ENCODE peak calls at places on chromosomes 16 and 17, in four cellular contexts. One of them, this sample, is unnamed.

GRCh38 chr17:65556014-65556909 is 5.2 kb downstream of the AXIN2 start:
- DNase-seq in SK-N-SH: peak; percentile 81
- DNase-seq in GM12878: no peak
- DNase-seq in K562: peak; percentile 71
- DNase-seq in this sample: peak; percentile 93

GRCh38 chr17:42608692-42609181 is 437 bp downstream of the RETREG3 start:
- DNase-seq in GM12878: no peak
- DNase-seq in K562: no peak
- DNase-seq in SK-N-SH: no peak
- DNase-seq in this sample: no peak

GRCh38 chr17:4673986-4674770 is 29.8 kb downstream of the PELP1 start:
- DNase-seq in SK-N-SH: no peak
- DNase-seq in GM12878: no peak
- DNase-seq in K562: no peak
- DNase-seq in this sample: no peak

GRCh38 chr17:3954921-3955320 is 9.3 kb downstream of the ATP2A3 start:
- DNase-seq in K562: no peak
- DNase-seq in GM12878: no peak
- DNase-seq in SK-N-SH: peak; percentile 51
- DNase-seq in this sample: no peak

GRCh38 chr17:21354796-21355385 is 21.3 kb upstream of the KCNJ12 start:
- DNase-seq in GM12878: no peak
- DNase-seq in SK-N-SH: no peak
- DNase-seq in K562: no peak
- DNase-seq in this sample: no peak

GRCh38 chr17:16953347-16953746 is 18.6 kb downstream of the TNFRSF13B start:
- DNase-seq in SK-N-SH: no peak
- DNase-seq in K562: no peak
- DNase-seq in GM12878: no peak
- DNase-seq in this sample: no peak

GRCh38 chr16:15907863-15908478 is 19.6 kb upstream of the CEP20 start:
- DNase-seq in GM12878: peak; percentile 97
- DNase-seq in SK-N-SH: peak; percentile 31
- DNase-seq in K562: peak; percentile 88
- DNase-seq in this sample: peak; percentile 81

GRCh38 chr17:56038136-56038535 is 115.1 kb upstream of the ANKFN1 start:
- DNase-seq in K562: no peak
- DNase-seq in GM12878: no peak
- DNase-seq in SK-N-SH: no peak
- DNase-seq in this sample: no peak

GRCh38 chr17:81254955-81255717 is 16.0 kb downstream of the NDUFAF8 start:
- DNase-seq in K562: peak; percentile 43
- DNase-seq in SK-N-SH: no peak
- DNase-seq in GM12878: no peak
- DNase-seq in this sample: peak; percentile 74

GRCh38 chr16:88907768-88908167 is 41.3 kb upstream of the PABPN1L start:
- DNase-seq in GM12878: no peak
- DNase-seq in SK-N-SH: no peak
- DNase-seq in K562: no peak
- DNase-seq in this sample: no peak

GRCh38 chr16:35188288-35189155 is 1729.1 kb downstream of the TP53TG3F start:
- DNase-seq in GM12878: no peak
- DNase-seq in K562: peak; percentile 13
- DNase-seq in SK-N-SH: peak; percentile 63
- DNase-seq in this sample: no peak

GRCh38 chr16:89174877-89175276 is 3.3 kb downstream of the CDH15 start:
- DNase-seq in SK-N-SH: no peak
- DNase-seq in GM12878: no peak
- DNase-seq in K562: no peak
- DNase-seq in this sample: no peak

GRCh38 chr16:83920894-83921491 is 22.1 kb downstream of the MLYCD start:
- DNase-seq in GM12878: no peak
- DNase-seq in K562: no peak
- DNase-seq in SK-N-SH: no peak
- DNase-seq in this sample: no peak

GRCh38 chr16:4488486-4488967 is 12.3 kb downstream of the HMOX2 start:
- DNase-seq in GM12878: no peak
- DNase-seq in SK-N-SH: no peak
- DNase-seq in K562: no peak
- DNase-seq in this sample: no peak

GRCh38 chr17:64984776-64985521 is 65.7 kb upstream of the LRRC37A3 start:
- DNase-seq in SK-N-SH: no peak
- DNase-seq in K562: no peak
- DNase-seq in GM12878: no peak
- DNase-seq in this sample: no peak

GRCh38 chr17:8900626-8901585 is 33.4 kb upstream of the PIK3R6 start:
- DNase-seq in K562: peak; percentile 17
- DNase-seq in GM12878: peak; percentile 84
- DNase-seq in SK-N-SH: no peak
- DNase-seq in this sample: no peak

GRCh38 chr17:19331134-19331533 is 31.4 kb downstream of the B9D1 start:
- DNase-seq in GM12878: no peak
- DNase-seq in K562: no peak
- DNase-seq in SK-N-SH: no peak
- DNase-seq in this sample: no peak

GRCh38 chr16:1536601-1537000 is 3.1 kb downstream of the TMEM204 start:
- DNase-seq in SK-N-SH: no peak
- DNase-seq in GM12878: no peak
- DNase-seq in K562: no peak
- DNase-seq in this sample: no peak

GRCh38 chr17:42743595-42744282 is 1.1 kb downstream of the EZH1 start:
- DNase-seq in SK-N-SH: peak; percentile 42
- DNase-seq in K562: no peak
- DNase-seq in GM12878: no peak
- DNase-seq in this sample: no peak

GRCh38 chr16:54126907-54127306 is 159.7 kb downstream of the IRX3 start:
- DNase-seq in K562: no peak
- DNase-seq in GM12878: no peak
- DNase-seq in SK-N-SH: no peak
- DNase-seq in this sample: no peak

GRCh38 chr16:85923153-85924021 is 24.4 kb downstream of the IRF8 start:
- DNase-seq in SK-N-SH: no peak
- DNase-seq in K562: no peak
- DNase-seq in GM12878: no peak
- DNase-seq in this sample: no peak

GRCh38 chr17:70114405-70114804 is 39.4 kb downstream of the KCNJ16 start:
- DNase-seq in GM12878: no peak
- DNase-seq in SK-N-SH: no peak
- DNase-seq in K562: no peak
- DNase-seq in this sample: no peak

GRCh38 chr17:50865868-50866260 is 290 bp downstream of the TOB1 start:
- DNase-seq in K562: peak; percentile 64
- DNase-seq in SK-N-SH: no peak
- DNase-seq in GM12878: no peak
- DNase-seq in this sample: no peak

GRCh38 chr17:27471321-27472269 is 15.3 kb downstream of the KSR1 start:
- DNase-seq in GM12878: peak; percentile 97
- DNase-seq in SK-N-SH: no peak
- DNase-seq in K562: no peak
- DNase-seq in this sample: no peak

GRCh38 chr16:68079616-68080344 is 5.4 kb upstream of the NFATC3 start:
- DNase-seq in SK-N-SH: no peak
- DNase-seq in K562: peak; percentile 90
- DNase-seq in GM12878: no peak
- DNase-seq in this sample: no peak

GRCh38 chr17:17682293-17682736 is 1.1 kb downstream of the RAI1 start:
- DNase-seq in GM12878: no peak
- DNase-seq in K562: peak; percentile 66
- DNase-seq in SK-N-SH: peak; percentile 74
- DNase-seq in this sample: no peak

GRCh38 chr16:20325005-20325404 is 2.3 kb downstream of the GP2 start:
- DNase-seq in K562: no peak
- DNase-seq in GM12878: no peak
- DNase-seq in SK-N-SH: no peak
- DNase-seq in this sample: no peak

GRCh38 chr17:46841561-46842379 is 9.6 kb upstream of the WNT9B start:
- DNase-seq in SK-N-SH: peak; percentile 96
- DNase-seq in GM12878: no peak
- DNase-seq in K562: peak; percentile 82
- DNase-seq in this sample: peak; percentile 78

GRCh38 chr17:10836966-10837599 is 804 bp downstream of the PIRT start:
- DNase-seq in K562: no peak
- DNase-seq in SK-N-SH: no peak
- DNase-seq in GM12878: no peak
- DNase-seq in this sample: no peak

GRCh38 chr17:79165296-79165695 is 90.7 kb downstream of the ENGASE start:
- DNase-seq in K562: no peak
- DNase-seq in GM12878: no peak
- DNase-seq in SK-N-SH: no peak
- DNase-seq in this sample: no peak

GRCh38 chr17:64155751-64156544 is 26.0 kb upstream of the ERN1 start:
- DNase-seq in SK-N-SH: no peak
- DNase-seq in K562: no peak
- DNase-seq in GM12878: no peak
- DNase-seq in this sample: no peak

GRCh38 chr17:4199818-4200402 is 56.9 kb downstream of the CYB5D2 start:
- DNase-seq in GM12878: no peak
- DNase-seq in SK-N-SH: peak; percentile 77
- DNase-seq in K562: peak; percentile 51
- DNase-seq in this sample: peak; percentile 46

GRCh38 chr16:63612462-63613227 is 1509.2 kb downstream of the CDH11 start:
- DNase-seq in K562: no peak
- DNase-seq in SK-N-SH: no peak
- DNase-seq in GM12878: no peak
- DNase-seq in this sample: no peak

GRCh38 chr17:59840908-59841666 is 51.7 kb downstream of the TUBD1 start:
- DNase-seq in K562: no peak
- DNase-seq in GM12878: no peak
- DNase-seq in SK-N-SH: no peak
- DNase-seq in this sample: no peak

GRCh38 chr16:3188925-3189825 is 1.2 kb downstream of the OR1F1 start:
- DNase-seq in SK-N-SH: peak; percentile 76
- DNase-seq in K562: peak; percentile 79
- DNase-seq in GM12878: no peak
- DNase-seq in this sample: peak; percentile 80

GRCh38 chr16:84482001-84482891 is 22.2 kb downstream of the MEAK7 start:
- DNase-seq in K562: no peak
- DNase-seq in SK-N-SH: peak; percentile 66
- DNase-seq in GM12878: no peak
- DNase-seq in this sample: peak; percentile 5

GRCh38 chr16:84924339-84925091 is 86.8 kb downstream of the ZDHHC7 start:
- DNase-seq in GM12878: no peak
- DNase-seq in K562: peak; percentile 62
- DNase-seq in SK-N-SH: no peak
- DNase-seq in this sample: no peak

GRCh38 chr16:89506791-89507191 is 1.4 kb upstream of the SPG7 start:
- DNase-seq in GM12878: no peak
- DNase-seq in SK-N-SH: no peak
- DNase-seq in K562: no peak
- DNase-seq in this sample: no peak

GRCh38 chr16:67649494-67649931 is 4.6 kb downstream of the CARMIL2 start:
- DNase-seq in K562: peak; percentile 58
- DNase-seq in GM12878: no peak
- DNase-seq in SK-N-SH: peak; percentile 60
- DNase-seq in this sample: peak; percentile 93

GRCh38 chr16:69542974-69543373 is 22.8 kb upstream of the NFAT5 start:
- DNase-seq in K562: no peak
- DNase-seq in GM12878: no peak
- DNase-seq in SK-N-SH: no peak
- DNase-seq in this sample: no peak
- TF ChIP-seq USF1 in K562: no peak
- TF ChIP-seq USF1 in GM12878: no peak
- TF ChIP-seq USF1 in SK-N-SH: no peak
- TF ChIP-seq USF1 in this sample: no peak

DNA sequence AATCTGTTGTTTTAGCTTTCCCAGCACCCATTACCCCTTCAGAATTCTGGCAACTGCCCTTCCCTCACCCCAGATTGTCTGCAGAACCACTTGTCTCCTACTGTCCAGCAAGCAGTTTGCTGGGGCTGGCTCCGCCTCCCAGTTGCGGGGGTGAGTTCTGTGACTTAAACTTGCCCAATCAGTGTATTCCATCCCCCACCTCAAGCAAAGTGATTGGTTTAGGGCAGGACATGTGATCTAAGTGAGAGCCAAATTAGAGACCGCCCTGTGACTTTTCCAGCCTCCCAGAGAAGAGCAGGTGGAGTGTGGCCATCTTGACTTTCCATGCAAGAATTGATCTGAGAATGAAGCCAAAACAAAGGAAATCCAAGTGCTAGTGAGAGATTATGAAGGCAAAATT is 22.7 kb upstream of the SRCIN1 start:
- DNase-seq in GM12878: no peak
- DNase-seq in K562: peak; percentile 76
- DNase-seq in SK-N-SH: peak; percentile 58
- DNase-seq in this sample: peak; percentile 38
- TF ChIP-seq USF2 in GM12878: no peak
- TF ChIP-seq USF2 in K562: peak; percentile 90
- TF ChIP-seq USF2 in SK-N-SH: no peak
- TF ChIP-seq USF2 in this sample: peak; percentile 84

GRCh38 chr16:52861614-52862022 is 191.1 kb downstream of the CHD9NB start:
- DNase-seq in GM12878: no peak
- DNase-seq in K562: no peak
- DNase-seq in SK-N-SH: peak; percentile 5
- DNase-seq in this sample: peak; percentile 17
- TF ChIP-seq USF1 in GM12878: no peak
- TF ChIP-seq USF1 in K562: no peak
- TF ChIP-seq USF1 in SK-N-SH: no peak
- TF ChIP-seq USF1 in this sample: no peak

DNA sequence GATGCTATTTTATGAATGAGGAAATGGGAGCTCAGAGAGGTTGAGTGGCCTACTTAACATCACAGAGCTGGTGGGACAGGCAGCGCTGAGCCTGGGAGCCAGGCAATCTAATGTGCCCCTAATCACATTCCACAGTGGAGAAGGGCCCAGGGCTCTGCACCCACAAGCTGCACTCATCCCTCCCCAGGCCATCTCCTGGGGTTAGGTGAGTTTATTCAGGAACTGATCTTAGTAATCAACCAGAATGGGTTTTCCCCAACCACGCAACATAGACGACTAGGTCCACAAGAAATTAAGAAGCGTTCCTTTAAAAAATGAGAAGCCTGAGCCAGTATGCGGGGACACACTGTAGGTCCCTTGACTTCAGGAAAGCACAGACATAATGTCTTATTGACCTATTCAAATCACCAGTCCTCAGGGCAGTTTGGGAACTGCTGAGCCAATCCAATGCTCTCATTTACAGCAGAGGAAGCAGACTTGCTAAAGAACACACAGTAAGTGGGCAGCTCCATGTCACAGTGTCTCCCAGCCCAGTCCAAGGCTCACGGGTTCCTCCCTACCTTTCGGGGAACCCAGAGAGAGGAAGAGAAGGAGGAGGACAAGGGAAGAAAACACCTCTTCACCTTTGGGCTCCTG is 2.3 kb downstream of the MPP3 start:
- DNase-seq in K562: no peak
- DNase-seq in GM12878: no peak
- DNase-seq in SK-N-SH: no peak
- DNase-seq in this sample: no peak
- TF ChIP-seq USF2 in K562: no peak
- TF ChIP-seq USF2 in GM12878: no peak
- TF ChIP-seq USF2 in SK-N-SH: no peak
- TF ChIP-seq USF2 in this sample: no peak

This sample was measured in WTC11.